ENCODE peak calls at places on chromosome 1, in ten cellular contexts. One of them, this sample, is unnamed.

GRCh38 chr1:209702832-209703231 is 1.8 kb upstream of the HSD11B1 start:
- DNase-seq in GM18507: no peak
- DNase-seq in mucosa of descending colon: no peak
- DNase-seq in epithelial cell of esophagus: no peak
- DNase-seq in NCI-H1105 treated with DMSO at 0.1 percent for 48 hours: no peak
- DNase-seq in A673: no peak
- DNase-seq in activated CD8-positive, alpha-beta memory T cell treated with anti-CD3 and anti-CD28 coated beads for 1 hour: no peak
- DNase-seq in germinal center: no peak
- DNase-seq in AG09309: no peak
- DNase-seq in suprapubic skin: no peak
- DNase-seq in this sample: no peak

GRCh38 chr1:50308883-50309282 is 114.4 kb downstream of the DMRTA2 start:
- DNase-seq in GM18507: no peak
- DNase-seq in mucosa of descending colon: no peak
- DNase-seq in epithelial cell of esophagus: peak; percentile 59
- DNase-seq in NCI-H1105 treated with DMSO at 0.1 percent for 48 hours: no peak
- DNase-seq in A673: peak; percentile 76
- DNase-seq in activated CD8-positive, alpha-beta memory T cell treated with anti-CD3 and anti-CD28 coated beads for 1 hour: no peak
- DNase-seq in germinal center: peak; percentile 10
- DNase-seq in AG09309: no peak
- DNase-seq in suprapubic skin: no peak
- DNase-seq in this sample: peak; percentile 66

GRCh38 chr1:91428182-91428798 is 23.7 kb upstream of the HFM1 start:
- DNase-seq in GM18507: no peak
- DNase-seq in mucosa of descending colon: no peak
- DNase-seq in epithelial cell of esophagus: no peak
- DNase-seq in NCI-H1105 treated with DMSO at 0.1 percent for 48 hours: no peak
- DNase-seq in A673: no peak
- DNase-seq in activated CD8-positive, alpha-beta memory T cell treated with anti-CD3 and anti-CD28 coated beads for 1 hour: no peak
- DNase-seq in germinal center: no peak
- DNase-seq in AG09309: no peak
- DNase-seq in suprapubic skin: no peak
- DNase-seq in this sample: no peak

GRCh38 chr1:41811978-41812852 is 106.5 kb downstream of the HIVEP3 start:
- DNase-seq in GM18507: no peak
- DNase-seq in mucosa of descending colon: no peak
- DNase-seq in epithelial cell of esophagus: peak; percentile 81
- DNase-seq in NCI-H1105 treated with DMSO at 0.1 percent for 48 hours: peak; percentile 51
- DNase-seq in A673: peak; percentile 75
- DNase-seq in activated CD8-positive, alpha-beta memory T cell treated with anti-CD3 and anti-CD28 coated beads for 1 hour: no peak
- DNase-seq in germinal center: peak; percentile 81
- DNase-seq in AG09309: peak; percentile 80
- DNase-seq in suprapubic skin: no peak
- DNase-seq in this sample: peak; percentile 82

GRCh38 chr1:212692774-212693644 is 6.6 kb downstream of the BATF3 start:
- DNase-seq in GM18507: no peak
- DNase-seq in mucosa of descending colon: no peak
- DNase-seq in epithelial cell of esophagus: peak; percentile 78
- DNase-seq in NCI-H1105 treated with DMSO at 0.1 percent for 48 hours: no peak
- DNase-seq in A673: no peak
- DNase-seq in activated CD8-positive, alpha-beta memory T cell treated with anti-CD3 and anti-CD28 coated beads for 1 hour: no peak
- DNase-seq in germinal center: no peak
- DNase-seq in AG09309: no peak
- DNase-seq in suprapubic skin: no peak
- DNase-seq in this sample: no peak

GRCh38 chr1:183287191-183287675 is 101.2 kb downstream of the LAMC2 start:
- DNase-seq in GM18507: no peak
- DNase-seq in mucosa of descending colon: no peak
- DNase-seq in epithelial cell of esophagus: no peak
- DNase-seq in NCI-H1105 treated with DMSO at 0.1 percent for 48 hours: no peak
- DNase-seq in A673: no peak
- DNase-seq in activated CD8-positive, alpha-beta memory T cell treated with anti-CD3 and anti-CD28 coated beads for 1 hour: no peak
- DNase-seq in germinal center: no peak
- DNase-seq in AG09309: no peak
- DNase-seq in suprapubic skin: no peak
- DNase-seq in this sample: no peak

GRCh38 chr1:204450461-204451257 is 39.0 kb upstream of the PPP1R15B start:
- DNase-seq in GM18507: no peak
- DNase-seq in mucosa of descending colon: peak; percentile 94
- DNase-seq in epithelial cell of esophagus: peak; percentile 63
- DNase-seq in NCI-H1105 treated with DMSO at 0.1 percent for 48 hours: no peak
- DNase-seq in A673: no peak
- DNase-seq in activated CD8-positive, alpha-beta memory T cell treated with anti-CD3 and anti-CD28 coated beads for 1 hour: no peak
- DNase-seq in germinal center: no peak
- DNase-seq in AG09309: no peak
- DNase-seq in suprapubic skin: no peak
- DNase-seq in this sample: no peak

GRCh38 chr1:182120411-182121258 is 59.1 kb upstream of the ZNF648 start:
- DNase-seq in GM18507: no peak
- DNase-seq in mucosa of descending colon: peak; percentile 58
- DNase-seq in epithelial cell of esophagus: peak; percentile 45
- DNase-seq in NCI-H1105 treated with DMSO at 0.1 percent for 48 hours: no peak
- DNase-seq in A673: no peak
- DNase-seq in activated CD8-positive, alpha-beta memory T cell treated with anti-CD3 and anti-CD28 coated beads for 1 hour: no peak
- DNase-seq in germinal center: no peak
- DNase-seq in AG09309: peak; percentile 23
- DNase-seq in suprapubic skin: no peak
- DNase-seq in this sample: no peak

GRCh38 chr1:41632788-41633575 is 148.5 kb upstream of the EDN2 start:
- DNase-seq in GM18507: no peak
- DNase-seq in mucosa of descending colon: no peak
- DNase-seq in epithelial cell of esophagus: no peak
- DNase-seq in NCI-H1105 treated with DMSO at 0.1 percent for 48 hours: no peak
- DNase-seq in A673: no peak
- DNase-seq in activated CD8-positive, alpha-beta memory T cell treated with anti-CD3 and anti-CD28 coated beads for 1 hour: no peak
- DNase-seq in germinal center: no peak
- DNase-seq in AG09309: no peak
- DNase-seq in suprapubic skin: peak; percentile 70
- DNase-seq in this sample: no peak

GRCh38 chr1:145961425-145962156 is 2.8 kb downstream of the ANKRD34A start:
- DNase-seq in GM18507: no peak
- DNase-seq in mucosa of descending colon: peak; percentile 81
- DNase-seq in epithelial cell of esophagus: peak; percentile 16
- DNase-seq in NCI-H1105 treated with DMSO at 0.1 percent for 48 hours: peak; percentile 10
- DNase-seq in A673: peak; percentile 57
- DNase-seq in activated CD8-positive, alpha-beta memory T cell treated with anti-CD3 and anti-CD28 coated beads for 1 hour: no peak
- DNase-seq in germinal center: peak; percentile 48
- DNase-seq in AG09309: no peak
- DNase-seq in suprapubic skin: no peak
- DNase-seq in this sample: no peak

GRCh38 chr1:92481598-92482403 is 4.9 kb downstream of the GFI1 start:
- DNase-seq in GM18507: no peak
- DNase-seq in mucosa of descending colon: peak; percentile 48
- DNase-seq in epithelial cell of esophagus: no peak
- DNase-seq in NCI-H1105 treated with DMSO at 0.1 percent for 48 hours: no peak
- DNase-seq in A673: no peak
- DNase-seq in activated CD8-positive, alpha-beta memory T cell treated with anti-CD3 and anti-CD28 coated beads for 1 hour: no peak
- DNase-seq in germinal center: no peak
- DNase-seq in AG09309: no peak
- DNase-seq in suprapubic skin: no peak
- DNase-seq in this sample: no peak

GRCh38 chr1:97640677-97641076 is 280.2 kb downstream of the DPYD start:
- DNase-seq in GM18507: no peak
- DNase-seq in mucosa of descending colon: no peak
- DNase-seq in epithelial cell of esophagus: peak; percentile 16
- DNase-seq in NCI-H1105 treated with DMSO at 0.1 percent for 48 hours: no peak
- DNase-seq in A673: no peak
- DNase-seq in activated CD8-positive, alpha-beta memory T cell treated with anti-CD3 and anti-CD28 coated beads for 1 hour: no peak
- DNase-seq in germinal center: no peak
- DNase-seq in AG09309: no peak
- DNase-seq in suprapubic skin: no peak
- DNase-seq in this sample: no peak

GRCh38 chr1:234348964-234349363 is 24.3 kb upstream of the COA6 start:
- DNase-seq in GM18507: no peak
- DNase-seq in mucosa of descending colon: no peak
- DNase-seq in epithelial cell of esophagus: no peak
- DNase-seq in NCI-H1105 treated with DMSO at 0.1 percent for 48 hours: no peak
- DNase-seq in A673: no peak
- DNase-seq in activated CD8-positive, alpha-beta memory T cell treated with anti-CD3 and anti-CD28 coated beads for 1 hour: no peak
- DNase-seq in germinal center: no peak
- DNase-seq in AG09309: no peak
- DNase-seq in suprapubic skin: no peak
- DNase-seq in this sample: no peak

GRCh38 chr1:95012389-95012788 is 60.4 kb downstream of the ALG14 start:
- DNase-seq in GM18507: no peak
- DNase-seq in mucosa of descending colon: no peak
- DNase-seq in epithelial cell of esophagus: peak; percentile 15
- DNase-seq in NCI-H1105 treated with DMSO at 0.1 percent for 48 hours: no peak
- DNase-seq in A673: no peak
- DNase-seq in activated CD8-positive, alpha-beta memory T cell treated with anti-CD3 and anti-CD28 coated beads for 1 hour: no peak
- DNase-seq in germinal center: no peak
- DNase-seq in AG09309: peak; percentile 91
- DNase-seq in suprapubic skin: no peak
- DNase-seq in this sample: no peak

GRCh38 chr1:101041300-101041699 is 15.7 kb upstream of the DPH5 start:
- DNase-seq in GM18507: no peak
- DNase-seq in mucosa of descending colon: no peak
- DNase-seq in epithelial cell of esophagus: no peak
- DNase-seq in NCI-H1105 treated with DMSO at 0.1 percent for 48 hours: no peak
- DNase-seq in A673: no peak
- DNase-seq in activated CD8-positive, alpha-beta memory T cell treated with anti-CD3 and anti-CD28 coated beads for 1 hour: no peak
- DNase-seq in germinal center: no peak
- DNase-seq in AG09309: no peak
- DNase-seq in suprapubic skin: no peak
- DNase-seq in this sample: no peak

This sample was measured in KBM-7.